ENCODE peak calls at places on chromosomes 4 and X, in four cellular contexts. V is GM23248, P is colonic mucosa, R is psoas muscle. I is an unnamed sample.
A peak's percentile ranks its signal among the peaks of the same experiment; 100 is the strongest.

GRCh38 chr4:176333076-176333475 is 13.3 kb downstream of the SPCS3 start:
- DNase-seq in V (no peak), P (no peak), R (no peak), I (no peak)

GRCh38 chr4:105683038-105683437 is 25.5 kb downstream of the INTS12 start:
- DNase-seq in V (no peak), P (peak; percentile 77), R (no peak), I (no peak)

GRCh38 chrX:46882266-46882665 is 30.0 kb upstream of the JADE3 start:
- DNase-seq in V (no peak), P (no peak), R (no peak), I (no peak)

GRCh38 chr4:6474053-6474568 is 1.7 kb upstream of the PPP2R2C start:
- DNase-seq in V (no peak), P (peak; percentile 15), R (no peak), I (no peak)

GRCh38 chrX:106950381-106950780 is 30.2 kb downstream of the CLDN2 start:
- DNase-seq in V (no peak), P (no peak), R (no peak), I (no peak)

GRCh38 chr4:38832624-38833528 is 23.7 kb downstream of the TLR6 start:
- DNase-seq in V (no peak), P (no peak), R (no peak), I (no peak)

GRCh38 chrX:132831336-132831973 is 127.0 kb downstream of the HS6ST2 start:
- DNase-seq in V (no peak), P (no peak), R (no peak), I (no peak)

GRCh38 chrX:29666361-29666760 is 549.0 kb upstream of the MAGEB2 start:
- DNase-seq in V (peak; percentile 26), P (no peak), R (no peak), I (no peak)

GRCh38 chr4:168917150-168917779 is 92.8 kb downstream of the CBR4 start:
- DNase-seq in V (peak; percentile 71), P (no peak), R (no peak), I (peak; percentile 46)

GRCh38 chr4:78951862-78952472 is 12.7 kb upstream of the PAQR3 start:
- DNase-seq in V (peak; percentile 67), P (no peak), R (no peak), I (peak; percentile 51)

GRCh38 chr4:16783119-16783518 is 115.3 kb downstream of the LDB2 start:
- DNase-seq in V (no peak), P (no peak), R (no peak), I (no peak)

GRCh38 chr4:125317526-125317880 is 2.7 kb downstream of the FAT4 start:
- DNase-seq in V (peak; percentile 78), P (peak; percentile 22), R (peak; percentile 63), I (no peak)

GRCh38 chr4:85713005-85713404 is 238.1 kb downstream of the ARHGAP24 start:
- DNase-seq in V (no peak), P (no peak), R (no peak), I (no peak)
- H3K4me1 ChIP-seq in V (peaks cover 19% of the 10 kb centered on the region), P (no peaks in the 10 kb centered on the region), R (no peaks in the 10 kb centered on the region), I (no peaks in the 10 kb centered on the region)

GRCh38 chrX:13000311-13000811 is 25.5 kb downstream of the TMSB4X start:
- DNase-seq in V (no peak), P (no peak), R (no peak), I (no peak)
- H3K4me1 ChIP-seq in V (peaks cover under 1% of the 10 kb centered on the region), P (peaks cover 9% of the 10 kb centered on the region), R (no peaks in the 10 kb centered on the region), I (peaks cover 5% of the 10 kb centered on the region)

GRCh38 chr4:76234679-76235044 is 16.9 kb upstream of the FAM47E start:
- DNase-seq in V (no peak), P (no peak), R (no peak), I (no peak)
- H3K4me1 ChIP-seq in V (no peaks in the 10 kb centered on the region), P (peaks cover 7% of the 10 kb centered on the region), R (peaks cover 16% of the 10 kb centered on the region), I (no peaks in the 10 kb centered on the region)

GRCh38 chrX:21305799-21306336 is 68.3 kb upstream of the CNKSR2 start:
- DNase-seq in V (no peak), P (no peak), R (no peak), I (no peak)
- H3K4me1 ChIP-seq in V (no peaks in the 10 kb centered on the region), P (no peaks in the 10 kb centered on the region), R (no peaks in the 10 kb centered on the region), I (no peaks in the 10 kb centered on the region)

DNA sequence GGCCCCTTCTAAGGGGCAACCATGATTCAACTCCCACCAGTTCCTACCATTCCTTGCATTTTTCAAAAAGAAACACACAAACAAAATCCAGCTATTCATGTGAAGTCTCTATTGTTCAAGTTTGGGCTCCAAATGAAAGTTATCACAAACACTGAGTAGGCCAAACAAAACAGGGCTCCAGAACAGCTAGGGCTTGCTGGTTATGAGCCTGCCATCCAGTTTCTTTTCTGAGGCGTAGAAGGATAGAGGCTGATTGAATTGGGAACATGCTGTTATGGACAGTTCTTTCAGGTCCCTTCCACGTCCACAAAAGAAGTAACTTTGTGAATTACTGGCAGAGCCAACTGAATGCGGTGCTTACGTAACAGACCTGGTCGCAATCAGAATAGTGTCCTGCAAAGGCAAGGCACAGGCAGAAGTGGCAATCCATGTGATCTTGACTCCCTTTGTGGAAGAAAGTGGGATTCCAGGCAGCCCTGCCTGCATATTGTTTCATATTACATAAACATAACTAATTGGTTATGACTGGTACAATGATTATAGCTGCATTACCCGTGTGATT is 244.5 kb downstream of the SCFD2 start:
- DNase-seq in V (no peak), P (no peak), R (no peak), I (no peak)
- H3K4me1 ChIP-seq in V (peaks cover 27% of the 10 kb centered on the region), P (peaks cover 4% of the 10 kb centered on the region), R (peaks cover 15% of the 10 kb centered on the region), I (no peaks in the 10 kb centered on the region)

GRCh38 chr4:137531121-137531520 is 1.2 kb downstream of the PCDH18 start:
- DNase-seq in V (peak; percentile 83), P (no peak), R (no peak), I (no peak)
- H3K4me1 ChIP-seq in V (peaks cover 28% of the 10 kb centered on the region), P (no peaks in the 10 kb centered on the region), R (peaks cover 4% of the 10 kb centered on the region), I (no peaks in the 10 kb centered on the region)

DNA sequence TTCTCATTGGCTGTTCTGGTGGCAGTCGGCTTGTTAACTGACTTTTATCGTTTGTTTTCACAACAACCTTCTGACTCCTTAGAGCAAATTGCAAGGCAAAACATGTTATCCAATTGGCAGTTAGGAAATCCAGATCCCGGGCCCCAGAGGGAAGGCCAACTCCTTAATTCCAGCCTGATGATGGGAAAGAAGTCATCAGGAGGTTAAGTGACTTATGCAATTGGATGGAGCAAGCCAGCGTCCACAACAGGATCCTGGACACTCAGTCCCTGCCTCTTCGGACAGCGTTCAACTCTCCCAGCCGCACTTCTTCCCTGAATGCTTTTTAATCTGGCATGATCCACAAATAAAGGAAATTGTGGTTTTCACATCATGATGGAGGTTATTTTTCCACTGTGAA is 310.2 kb downstream of the RAB28 start:
- DNase-seq in V (peak; percentile 35), P (peak; percentile 30), R (peak; percentile 77), I (no peak)
- H3K4me1 ChIP-seq in V (no peaks in the 10 kb centered on the region), P (no peaks in the 10 kb centered on the region), R (no peaks in the 10 kb centered on the region), I (no peaks in the 10 kb centered on the region)

DNA sequence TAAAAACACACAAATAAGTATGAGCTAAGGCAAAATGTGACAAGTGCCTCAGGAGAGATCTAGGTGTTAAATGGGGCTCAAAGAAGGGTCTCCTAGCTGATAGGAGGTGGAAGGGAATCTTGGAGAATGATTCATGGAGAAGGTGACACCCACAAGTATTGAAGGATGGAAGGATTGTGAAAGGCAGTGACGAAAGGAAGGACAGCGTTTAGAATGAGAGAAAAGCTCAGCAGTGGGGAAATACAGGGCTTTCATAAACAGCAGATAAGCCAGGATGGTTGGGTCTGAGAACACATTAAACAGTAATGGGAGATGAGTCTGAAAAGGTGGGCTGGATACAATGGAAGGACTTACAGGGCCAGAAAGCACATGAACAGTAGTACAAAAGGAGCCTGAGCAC is 11.5 kb downstream of the ANXA5 start:
- DNase-seq in V (no peak), P (no peak), R (no peak), I (no peak)
- H3K4me1 ChIP-seq in V (peaks cover 31% of the 10 kb centered on the region), P (no peaks in the 10 kb centered on the region), R (peaks cover 15% of the 10 kb centered on the region), I (no peaks in the 10 kb centered on the region)

I was measured in small intestine.